ENCODE peak calls at places on chromosomes 7 and 10, in ten cellular contexts. S is NCI-H1105; V is fibroblast of lung; L is brain microvascular endothelial cell; A is stimulated activated CD4-positive, alpha-beta T cell treated with anti-CD3 and anti-CD28 coated beads, Interleukin-12 subunit alpha, Interleukin-12 subunit beta, amount 100 ng/mL, for 48 hours; Z is stimulated activated CD8-positive, alpha-beta memory T cell treated with anti-CD3 and anti-CD28 coated beads, Interleukin-2, amount 100 ng/mL, for 48 hours; D is pancreas; J is cardiac fibroblast; B is epithelial cell of proximal tubule; X is cerebellum. W is an unnamed sample.

GRCh38 chr10:91907914-91908357 is 1.4 kb downstream of the FGFBP3 start:
- DNase-seq in S (no peak), V (peak; percentile 30), L (no peak), A (no peak), Z (no peak), D (no peak), J (no peak), B (no peak), X (no peak), W (no peak)

GRCh38 chr10:22340362-22341189 is 4.7 kb upstream of the SPAG6 start:
- DNase-seq in S (peak; percentile 74), V (peak; percentile 67), L (peak; percentile 61), A (no peak), Z (no peak), D (peak; percentile 57), J (peak; percentile 58), B (no peak), X (no peak), W (no peak)

GRCh38 chr10:34078798-34079470 is 736.2 kb downstream of the PARD3 start:
- DNase-seq in S (no peak), V (peak; percentile 54), L (peak; percentile 35), A (no peak), Z (no peak), D (peak; percentile 16), J (peak; percentile 95), B (no peak), X (no peak), W (peak; percentile 76)

GRCh38 chr7:34061175-34061574 is 155.8 kb downstream of the BMPER start:
- DNase-seq in S (no peak), V (peak; percentile 88), L (peak; percentile 70), A (no peak), Z (no peak), D (no peak), J (peak; percentile 81), B (peak; percentile 72), X (no peak), W (peak; percentile 75)

GRCh38 chr10:5319863-5320262 is 44.9 kb upstream of the UCN3 start:
- DNase-seq in S (no peak), V (no peak), L (no peak), A (no peak), Z (no peak), D (no peak), J (no peak), B (no peak), X (no peak), W (no peak)

GRCh38 chr10:2202401-2202800 is 465.1 kb upstream of the ADARB2 start:
- DNase-seq in S (no peak), V (peak; percentile 57), L (no peak), A (no peak), Z (no peak), D (no peak), J (no peak), B (peak; percentile 18), X (no peak), W (no peak)

GRCh38 chr7:141328290-141328689 is 222.9 kb upstream of the AGK start:
- DNase-seq in S (no peak), V (no peak), L (no peak), A (no peak), Z (no peak), D (no peak), J (no peak), B (no peak), X (no peak), W (no peak)

GRCh38 chr7:20330797-20331230 is at the start of gene ITGB8:
- DNase-seq in S (peak; percentile 59), V (no peak), L (no peak), A (no peak), Z (peak; percentile 1), D (peak; percentile 51), J (no peak), B (no peak), X (no peak), W (no peak)

GRCh38 chr10:117768333-117769045 is 225.9 kb downstream of the EMX2 start:
- DNase-seq in S (no peak), V (no peak), L (no peak), A (no peak), Z (no peak), D (no peak), J (no peak), B (no peak), X (no peak), W (no peak)

GRCh38 chr10:61958793-61959192 is 57.3 kb downstream of the ARID5B start:
- DNase-seq in S (no peak), V (no peak), L (no peak), A (no peak), Z (no peak), D (no peak), J (no peak), B (no peak), X (no peak), W (no peak)

GRCh38 chr10:75126277-75126676 is 14.8 kb downstream of the SAMD8 start:
- DNase-seq in S (no peak), V (no peak), L (no peak), A (no peak), Z (no peak), D (no peak), J (no peak), B (no peak), X (no peak), W (no peak)

GRCh38 chr10:118308664-118309063 is 33.5 kb downstream of the FAM204A start:
- DNase-seq in S (no peak), V (no peak), L (no peak), A (no peak), Z (no peak), D (no peak), J (no peak), B (no peak), X (no peak), W (no peak)

GRCh38 chr10:23351914-23352313 is 7.3 kb upstream of the C10orf67 start:
- DNase-seq in S (no peak), V (peak; percentile 60), L (peak; percentile 24), A (no peak), Z (no peak), D (no peak), J (peak; percentile 63), B (no peak), X (no peak), W (no peak)